ENCODE peak calls at places on chromosomes 16 and 17, in eight cellular contexts. N, X, C, K, S, D, E and I are unnamed samples.

GRCh38 chr17:37037590-37038155 is 88.9 kb downstream of the AATF start:
- DNase-seq in N (no peak), X (no peak), C (no peak), K (no peak), S (no peak), D (no peak), E (no peak), I (no peak)

GRCh38 chr17:13153036-13153435 is 135.2 kb upstream of the ELAC2 start:
- DNase-seq in N (no peak), X (no peak), C (no peak), K (no peak), S (no peak), D (no peak), E (no peak), I (no peak)

GRCh38 chr17:66276328-66276937 is 26.0 kb upstream of the PRKCA start:
- DNase-seq in N (no peak), X (no peak), C (no peak), K (no peak), S (no peak), D (no peak), E (no peak), I (no peak)

GRCh38 chr17:10169274-10169673 is 29.1 kb downstream of the GAS7 start:
- DNase-seq in N (no peak), X (no peak), C (no peak), K (no peak), S (no peak), D (no peak), E (no peak), I (no peak)

GRCh38 chr17:36667922-36668321 is 66.5 kb downstream of the MRM1 start:
- DNase-seq in N (no peak), X (no peak), C (no peak), K (no peak), S (no peak), D (no peak), E (no peak), I (no peak)

GRCh38 chr16:85902366-85903155 is 3.6 kb downstream of the IRF8 start:
- DNase-seq in N (no peak), X (peak), C (no peak), K (no peak), S (peak), D (no peak), E (no peak), I (no peak)

GRCh38 chr17:73304971-73305786 is 6.6 kb downstream of the CDC42EP4 start:
- DNase-seq in N (peak), X (no peak), C (peak), K (no peak), S (no peak), D (no peak), E (peak), I (no peak)

GRCh38 chr16:70589998-70590471 is 56.3 kb upstream of the IL34 start:
- DNase-seq in N (no peak), X (no peak), C (peak), K (no peak), S (no peak), D (no peak), E (peak), I (no peak)

GRCh38 chr16:3879887-3880564 is 487 bp downstream of the CREBBP start:
- DNase-seq in N (peak), X (peak), C (peak), K (peak), S (peak), D (no peak), E (peak), I (peak)

GRCh38 chr17:628507-628941 is 86.1 kb downstream of the VPS53 start:
- DNase-seq in N (no peak), X (no peak), C (no peak), K (no peak), S (no peak), D (no peak), E (no peak), I (no peak)

GRCh38 chr17:38604479-38605229 is 1.1 kb downstream of the SRCIN1 start:
- DNase-seq in N (peak), X (no peak), C (no peak), K (peak), S (peak), D (no peak), E (no peak), I (no peak)

GRCh38 chr16:10168258-10168657 is 14.0 kb downstream of the GRIN2A start:
- DNase-seq in N (no peak), X (no peak), C (no peak), K (no peak), S (no peak), D (no peak), E (no peak), I (no peak)

GRCh38 chr17:76816590-76817135 is 51.5 kb upstream of the MGAT5B start:
- DNase-seq in N (peak), X (peak), C (no peak), K (peak), S (peak), D (no peak), E (no peak), I (peak)

GRCh38 chr16:3023415-3023668 is 400 bp downstream of the HCFC1R1 start:
- DNase-seq in N (no peak), X (no peak), C (peak), K (no peak), S (no peak), D (no peak), E (peak), I (peak)

GRCh38 chr17:55969577-55969976 is 183.7 kb upstream of the ANKFN1 start:
- DNase-seq in N (no peak), X (no peak), C (no peak), K (no peak), S (no peak), D (peak), E (no peak), I (no peak)